ENCODE peak calls at places on chromosomes 1 and 21, in nine cellular contexts. One of them, this sample, is unnamed.

GRCh38 chr1:157239936-157240335 is 101.7 kb upstream of the ETV3 start:
- DNase-seq in HuH-7.5: no peak
- DNase-seq in lower leg skin: no peak
- DNase-seq in nephron progenitor cell: no peak
- DNase-seq in central memory CD8-positive, alpha-beta T cell: no peak
- DNase-seq in M059J: no peak
- DNase-seq in T-cell: no peak
- DNase-seq in Kasumi-1: no peak
- DNase-seq in fibroblast of mammary gland: no peak
- DNase-seq in this sample: no peak

GRCh38 chr1:22112505-22112904 is 30.4 kb downstream of the WNT4 start:
- DNase-seq in nephron progenitor cell: no peak
- DNase-seq in M059J: no peak
- DNase-seq in HuH-7.5: no peak
- DNase-seq in central memory CD8-positive, alpha-beta T cell: no peak
- DNase-seq in T-cell: no peak
- DNase-seq in fibroblast of mammary gland: no peak
- DNase-seq in Kasumi-1: no peak
- DNase-seq in lower leg skin: no peak
- DNase-seq in this sample: no peak

GRCh38 chr1:8631163-8631562 is 186.3 kb downstream of the RERE start:
- DNase-seq in lower leg skin: no peak
- DNase-seq in central memory CD8-positive, alpha-beta T cell: no peak
- DNase-seq in HuH-7.5: no peak
- DNase-seq in Kasumi-1: no peak
- DNase-seq in fibroblast of mammary gland: peak
- DNase-seq in M059J: peak
- DNase-seq in nephron progenitor cell: no peak
- DNase-seq in T-cell: no peak
- DNase-seq in this sample: no peak

GRCh38 chr1:193123751-193124150 is 1.9 kb downstream of the CDC73 start:
- DNase-seq in fibroblast of mammary gland: no peak
- DNase-seq in nephron progenitor cell: no peak
- DNase-seq in HuH-7.5: no peak
- DNase-seq in T-cell: no peak
- DNase-seq in M059J: no peak
- DNase-seq in central memory CD8-positive, alpha-beta T cell: no peak
- DNase-seq in Kasumi-1: no peak
- DNase-seq in lower leg skin: no peak
- DNase-seq in this sample: no peak

GRCh38 chr1:77511440-77511840 is 171.0 kb downstream of the ZZZ3 start:
- DNase-seq in HuH-7.5: no peak
- DNase-seq in T-cell: no peak
- DNase-seq in lower leg skin: no peak
- DNase-seq in fibroblast of mammary gland: peak
- DNase-seq in M059J: peak
- DNase-seq in central memory CD8-positive, alpha-beta T cell: no peak
- DNase-seq in Kasumi-1: no peak
- DNase-seq in nephron progenitor cell: no peak
- DNase-seq in this sample: no peak

GRCh38 chr1:225847610-225848009 is 34.6 kb downstream of the TMEM63A start:
- DNase-seq in T-cell: no peak
- DNase-seq in fibroblast of mammary gland: no peak
- DNase-seq in Kasumi-1: no peak
- DNase-seq in M059J: no peak
- DNase-seq in HuH-7.5: no peak
- DNase-seq in nephron progenitor cell: no peak
- DNase-seq in central memory CD8-positive, alpha-beta T cell: no peak
- DNase-seq in lower leg skin: no peak
- DNase-seq in this sample: no peak

GRCh38 chr1:118821801-118822200 is 166.3 kb downstream of the TBX15 start:
- DNase-seq in fibroblast of mammary gland: peak
- DNase-seq in central memory CD8-positive, alpha-beta T cell: no peak
- DNase-seq in lower leg skin: no peak
- DNase-seq in HuH-7.5: no peak
- DNase-seq in Kasumi-1: peak
- DNase-seq in nephron progenitor cell: no peak
- DNase-seq in T-cell: no peak
- DNase-seq in M059J: peak
- DNase-seq in this sample: no peak

GRCh38 chr1:12435639-12436344 is 182.2 kb downstream of the DHRS3 start:
- DNase-seq in lower leg skin: no peak
- DNase-seq in nephron progenitor cell: no peak
- DNase-seq in Kasumi-1: peak
- DNase-seq in fibroblast of mammary gland: peak
- DNase-seq in T-cell: no peak
- DNase-seq in M059J: peak
- DNase-seq in HuH-7.5: no peak
- DNase-seq in central memory CD8-positive, alpha-beta T cell: no peak
- DNase-seq in this sample: peak

GRCh38 chr1:149916193-149916926 is 1.3 kb downstream of the SV2A start:
- DNase-seq in nephron progenitor cell: peak
- DNase-seq in lower leg skin: peak
- DNase-seq in M059J: no peak
- DNase-seq in T-cell: no peak
- DNase-seq in fibroblast of mammary gland: no peak
- DNase-seq in HuH-7.5: no peak
- DNase-seq in Kasumi-1: peak
- DNase-seq in central memory CD8-positive, alpha-beta T cell: no peak
- DNase-seq in this sample: no peak

GRCh38 chr21:38649120-38649519 is 150.8 kb upstream of the ERG start:
- DNase-seq in nephron progenitor cell: no peak
- DNase-seq in HuH-7.5: no peak
- DNase-seq in M059J: no peak
- DNase-seq in fibroblast of mammary gland: no peak
- DNase-seq in Kasumi-1: no peak
- DNase-seq in central memory CD8-positive, alpha-beta T cell: no peak
- DNase-seq in lower leg skin: no peak
- DNase-seq in T-cell: no peak
- DNase-seq in this sample: no peak

GRCh38 chr1:62355095-62355494 is 35.9 kb upstream of the KANK4 start:
- DNase-seq in fibroblast of mammary gland: peak
- DNase-seq in M059J: peak
- DNase-seq in nephron progenitor cell: no peak
- DNase-seq in T-cell: no peak
- DNase-seq in central memory CD8-positive, alpha-beta T cell: no peak
- DNase-seq in HuH-7.5: no peak
- DNase-seq in Kasumi-1: no peak
- DNase-seq in lower leg skin: peak
- DNase-seq in this sample: no peak

GRCh38 chr1:238340989-238341388 is 450.3 kb upstream of the ZP4 start:
- DNase-seq in central memory CD8-positive, alpha-beta T cell: no peak
- DNase-seq in HuH-7.5: no peak
- DNase-seq in lower leg skin: no peak
- DNase-seq in nephron progenitor cell: no peak
- DNase-seq in fibroblast of mammary gland: peak
- DNase-seq in T-cell: no peak
- DNase-seq in Kasumi-1: no peak
- DNase-seq in M059J: peak
- DNase-seq in this sample: no peak

GRCh38 chr1:16612332-16613172 is 812 bp downstream of the NBPF1 start:
- DNase-seq in fibroblast of mammary gland: peak
- DNase-seq in central memory CD8-positive, alpha-beta T cell: no peak
- DNase-seq in HuH-7.5: no peak
- DNase-seq in Kasumi-1: peak
- DNase-seq in lower leg skin: peak
- DNase-seq in nephron progenitor cell: peak
- DNase-seq in T-cell: no peak
- DNase-seq in M059J: peak
- DNase-seq in this sample: peak

GRCh38 chr1:172951728-172952365 is 98.9 kb downstream of the TNFSF18 start:
- DNase-seq in T-cell: no peak
- DNase-seq in HuH-7.5: no peak
- DNase-seq in M059J: peak
- DNase-seq in Kasumi-1: no peak
- DNase-seq in fibroblast of mammary gland: peak
- DNase-seq in lower leg skin: no peak
- DNase-seq in central memory CD8-positive, alpha-beta T cell: no peak
- DNase-seq in nephron progenitor cell: no peak
- DNase-seq in this sample: no peak

GRCh38 chr1:107140703-107141490 is at the start of gene NTNG1:
- DNase-seq in lower leg skin: no peak
- DNase-seq in HuH-7.5: peak
- DNase-seq in fibroblast of mammary gland: no peak
- DNase-seq in M059J: peak
- DNase-seq in Kasumi-1: no peak
- DNase-seq in central memory CD8-positive, alpha-beta T cell: no peak
- DNase-seq in nephron progenitor cell: peak
- DNase-seq in T-cell: no peak
- DNase-seq in this sample: no peak

GRCh38 chr21:44804762-44805161 is 3.1 kb upstream of the UBE2G2 start:
- DNase-seq in HuH-7.5: no peak
- DNase-seq in lower leg skin: no peak
- DNase-seq in central memory CD8-positive, alpha-beta T cell: no peak
- DNase-seq in nephron progenitor cell: no peak
- DNase-seq in Kasumi-1: no peak
- DNase-seq in T-cell: no peak
- DNase-seq in fibroblast of mammary gland: no peak
- DNase-seq in M059J: no peak
- DNase-seq in this sample: no peak

GRCh38 chr1:8439015-8439702 is 121.2 kb downstream of the SLC45A1 start:
- DNase-seq in central memory CD8-positive, alpha-beta T cell: no peak
- DNase-seq in fibroblast of mammary gland: peak
- DNase-seq in lower leg skin: peak
- DNase-seq in HuH-7.5: no peak
- DNase-seq in nephron progenitor cell: peak
- DNase-seq in M059J: peak
- DNase-seq in T-cell: no peak
- DNase-seq in Kasumi-1: peak
- DNase-seq in this sample: no peak

GRCh38 chr21:17921579-17922530 is 102.7 kb upstream of the C21orf91 start:
- DNase-seq in nephron progenitor cell: no peak
- DNase-seq in M059J: peak
- DNase-seq in fibroblast of mammary gland: peak
- DNase-seq in lower leg skin: no peak
- DNase-seq in HuH-7.5: no peak
- DNase-seq in central memory CD8-positive, alpha-beta T cell: no peak
- DNase-seq in Kasumi-1: no peak
- DNase-seq in T-cell: no peak
- DNase-seq in this sample: no peak

GRCh38 chr1:164604541-164604940 is 45.6 kb downstream of the PBX1 start:
- DNase-seq in fibroblast of mammary gland: peak
- DNase-seq in central memory CD8-positive, alpha-beta T cell: no peak
- DNase-seq in nephron progenitor cell: no peak
- DNase-seq in M059J: peak
- DNase-seq in lower leg skin: no peak
- DNase-seq in T-cell: no peak
- DNase-seq in HuH-7.5: no peak
- DNase-seq in Kasumi-1: no peak
- DNase-seq in this sample: no peak

GRCh38 chr1:83011270-83011669 is 987.7 kb downstream of the TTLL7 start:
- DNase-seq in nephron progenitor cell: no peak
- DNase-seq in T-cell: no peak
- DNase-seq in central memory CD8-positive, alpha-beta T cell: no peak
- DNase-seq in HuH-7.5: no peak
- DNase-seq in fibroblast of mammary gland: no peak
- DNase-seq in Kasumi-1: no peak
- DNase-seq in lower leg skin: no peak
- DNase-seq in M059J: no peak
- DNase-seq in this sample: no peak

GRCh38 chr1:86696522-86696921 is 7.9 kb upstream of the SH3GLB1 start:
- DNase-seq in central memory CD8-positive, alpha-beta T cell: no peak
- DNase-seq in HuH-7.5: no peak
- DNase-seq in Kasumi-1: no peak
- DNase-seq in fibroblast of mammary gland: peak
- DNase-seq in T-cell: no peak
- DNase-seq in nephron progenitor cell: no peak
- DNase-seq in lower leg skin: no peak
- DNase-seq in M059J: no peak
- DNase-seq in this sample: no peak

GRCh38 chr1:7962011-7962335 is 462 bp downstream of the PARK7 start:
- DNase-seq in M059J: no peak
- DNase-seq in nephron progenitor cell: no peak
- DNase-seq in T-cell: peak
- DNase-seq in central memory CD8-positive, alpha-beta T cell: no peak
- DNase-seq in fibroblast of mammary gland: no peak
- DNase-seq in Kasumi-1: peak
- DNase-seq in lower leg skin: no peak
- DNase-seq in HuH-7.5: no peak
- DNase-seq in this sample: peak

GRCh38 chr21:44487831-44488230 is 32.5 kb downstream of the LRRC3 start:
- DNase-seq in central memory CD8-positive, alpha-beta T cell: no peak
- DNase-seq in M059J: no peak
- DNase-seq in fibroblast of mammary gland: peak
- DNase-seq in T-cell: peak
- DNase-seq in nephron progenitor cell: no peak
- DNase-seq in lower leg skin: no peak
- DNase-seq in Kasumi-1: peak
- DNase-seq in HuH-7.5: no peak
- DNase-seq in this sample: peak

GRCh38 chr1:36350659-36351171 is 27.3 kb upstream of the EVA1B start:
- DNase-seq in Kasumi-1: peak
- DNase-seq in T-cell: peak
- DNase-seq in nephron progenitor cell: no peak
- DNase-seq in lower leg skin: no peak
- DNase-seq in M059J: peak
- DNase-seq in fibroblast of mammary gland: peak
- DNase-seq in central memory CD8-positive, alpha-beta T cell: no peak
- DNase-seq in HuH-7.5: no peak
- DNase-seq in this sample: no peak

GRCh38 chr1:200428482-200429205 is 18.8 kb upstream of the ZNF281 start:
- DNase-seq in M059J: peak
- DNase-seq in Kasumi-1: no peak
- DNase-seq in central memory CD8-positive, alpha-beta T cell: no peak
- DNase-seq in T-cell: no peak
- DNase-seq in fibroblast of mammary gland: peak
- DNase-seq in HuH-7.5: no peak
- DNase-seq in lower leg skin: no peak
- DNase-seq in nephron progenitor cell: no peak
- DNase-seq in this sample: no peak

This sample was measured in effector memory CD8-positive, alpha-beta T cell.